ENCODE peak calls at places on chromosomes 12 and 14, in five cellular contexts. T, Z, U, M and I are unnamed samples.

GRCh38 chr12:25529738-25530137 is 23.3 kb downstream of the LMNTD1 start:
- DNase-seq in M (no peak), U (peak; percentile 68), Z (no peak), T (no peak), I (no peak)

GRCh38 chr14:50037837-50038236 is 78.5 kb downstream of the VCPKMT start:
- DNase-seq in M (no peak), U (no peak), Z (no peak), T (no peak), I (no peak)

GRCh38 chr12:104414581-104415305 is 42.0 kb upstream of the CHST11 start:
- DNase-seq in U (no peak), M (no peak), Z (no peak), T (peak; percentile 21), I (no peak)

GRCh38 chr14:95327558-95328374 is 8.1 kb upstream of the CLMN start:
- DNase-seq in M (no peak), Z (no peak), T (no peak), U (no peak), I (no peak)

GRCh38 chr14:104101651-104102281 is 16.3 kb downstream of the ASPG start:
- DNase-seq in U (no peak), M (no peak), Z (no peak), T (no peak), I (no peak)

GRCh38 chr14:26276757-26277156 is 321.1 kb downstream of the NOVA1 start:
- DNase-seq in M (no peak), T (peak; percentile 73), U (no peak), Z (peak; percentile 13), I (no peak)

GRCh38 chr12:63909746-63910145 is 65.2 kb downstream of the SRGAP1 start:
- DNase-seq in U (no peak), M (no peak), T (no peak), Z (no peak), I (no peak)

GRCh38 chr14:78074546-78074945 is 95.6 kb upstream of the NRXN3 start:
- DNase-seq in U (no peak), M (no peak), T (no peak), Z (no peak), I (no peak)

GRCh38 chr12:101727098-101727497 is 12.2 kb downstream of the SYCP3 start:
- DNase-seq in U (peak; percentile 13), Z (no peak), M (no peak), T (no peak), I (no peak)

GRCh38 chr12:103268831-103269514 is 226.8 kb downstream of the C12orf42 start:
- DNase-seq in U (no peak), Z (no peak), M (no peak), T (no peak), I (no peak)

GRCh38 chr14:63470877-63471565 is 72.2 kb downstream of the PPP2R5E start:
- DNase-seq in U (peak; percentile 91), T (no peak), Z (peak; percentile 79), M (no peak), I (no peak)

GRCh38 chr12:57153420-57153997 is 6.1 kb upstream of the LRP1-AS start:
- DNase-seq in U (no peak), Z (no peak), M (no peak), T (no peak), I (no peak)

GRCh38 chr12:76764856-76765255 is 941 bp downstream of the ZDHHC17 start:
- DNase-seq in M (no peak), U (peak; percentile 28), T (peak; percentile 5), Z (no peak), I (no peak)

GRCh38 chr12:124107299-124107698 is 134.3 kb downstream of the ZNF664 start:
- DNase-seq in Z (no peak), M (no peak), U (no peak), T (no peak), I (no peak)

GRCh38 chr14:84442481-84442880 is 1087.5 kb upstream of the FLRT2 start:
- DNase-seq in U (no peak), T (no peak), Z (no peak), M (no peak), I (no peak)

GRCh38 chr14:59265808-59266207 is 77.3 kb downstream of the DAAM1 start:
- DNase-seq in U (no peak), M (no peak), Z (no peak), T (no peak), I (no peak)

GRCh38 chr12:4450551-4451112 is 5.0 kb upstream of the FGF6 start:
- DNase-seq in U (no peak), Z (no peak), T (peak; percentile 64), M (no peak), I (no peak)

GRCh38 chr12:58395470-58395869 is 454.1 kb downstream of the ATP23 start:
- DNase-seq in Z (no peak), T (no peak), M (no peak), U (peak; percentile 65), I (no peak)

GRCh38 chr14:21093769-21094681 is 4.4 kb downstream of the ZNF219 start:
- DNase-seq in T (peak; percentile 98), Z (no peak), M (no peak), U (no peak), I (no peak)

GRCh38 chr12:113427882-113428281 is 5.7 kb downstream of the SDSL start:
- DNase-seq in M (no peak), Z (no peak), T (no peak), U (no peak), I (no peak)

GRCh38 chr12:62900686-62901272 is 34.2 kb downstream of the PPM1H start:
- DNase-seq in U (no peak), M (no peak), T (no peak), Z (no peak), I (no peak)

GRCh38 chr12:29146201-29146600 is 2.9 kb upstream of the FAR2 start:
- DNase-seq in T (peak; percentile 8), U (no peak), Z (no peak), M (no peak), I (no peak)

GRCh38 chr12:29152223-29152868 is 3.3 kb downstream of the FAR2 start:
- DNase-seq in Z (no peak), T (no peak), U (no peak), M (no peak), I (no peak)

GRCh38 chr12:29148065-29148957 is 767 bp upstream of the FAR2 start:
- DNase-seq in M (no peak), Z (peak; percentile 5), U (no peak), T (peak; percentile 13), I (peak; percentile 31)

GRCh38 chr12:29149691-29150382 is 759 bp downstream of the FAR2 start:
- DNase-seq in U (no peak), T (peak; percentile 14), M (no peak), Z (no peak), I (no peak)

DNA sequence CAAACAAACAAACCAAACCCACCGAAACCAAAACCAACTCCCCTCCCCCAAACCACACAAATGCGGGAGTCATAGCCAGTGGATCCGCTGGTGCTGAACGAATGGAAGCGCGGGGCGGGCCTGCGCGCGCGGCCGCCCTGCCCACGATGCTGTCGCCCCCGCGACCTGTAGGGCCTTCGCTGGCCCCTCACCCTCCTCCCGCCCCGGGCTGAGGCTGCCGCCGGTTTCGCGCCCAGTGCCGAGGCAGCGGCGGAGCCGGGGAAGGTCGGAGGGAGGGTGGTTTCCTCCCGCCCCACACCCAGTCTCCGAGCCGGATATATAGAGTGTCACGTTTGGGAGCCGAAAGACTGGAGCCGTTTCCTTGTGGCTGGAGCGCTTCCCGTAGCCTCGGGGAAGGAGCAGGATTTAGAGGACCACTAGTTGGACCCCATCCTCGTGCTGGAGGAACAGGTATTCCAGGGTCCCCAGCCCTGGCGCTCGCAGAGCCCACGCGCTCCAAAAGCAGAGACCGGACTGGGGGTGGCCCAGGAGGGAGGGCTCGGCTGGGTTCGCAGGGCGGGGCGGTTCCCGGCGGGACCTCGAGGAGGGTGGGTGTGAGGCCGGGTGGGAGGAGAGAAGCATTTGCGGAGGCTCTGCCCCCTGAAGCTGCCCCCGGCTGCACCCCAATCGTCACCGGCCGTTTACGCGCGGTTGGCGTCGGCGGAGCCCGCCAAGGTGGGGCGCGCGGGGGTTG is at the start of gene FAR2:
- DNase-seq in Z (peak; percentile 3), T (peak; percentile 66), U (no peak), M (no peak), I (peak; percentile 43)
- H3K27ac ChIP-seq in Z (peak within 1 kb of the TSS; percentile 40), T (no peak within 1 kb of the TSS), U (peak within 1 kb of the TSS; percentile 4), M (no peak within 1 kb of the TSS), I (peak within 1 kb of the TSS; percentile 82)

DNA sequence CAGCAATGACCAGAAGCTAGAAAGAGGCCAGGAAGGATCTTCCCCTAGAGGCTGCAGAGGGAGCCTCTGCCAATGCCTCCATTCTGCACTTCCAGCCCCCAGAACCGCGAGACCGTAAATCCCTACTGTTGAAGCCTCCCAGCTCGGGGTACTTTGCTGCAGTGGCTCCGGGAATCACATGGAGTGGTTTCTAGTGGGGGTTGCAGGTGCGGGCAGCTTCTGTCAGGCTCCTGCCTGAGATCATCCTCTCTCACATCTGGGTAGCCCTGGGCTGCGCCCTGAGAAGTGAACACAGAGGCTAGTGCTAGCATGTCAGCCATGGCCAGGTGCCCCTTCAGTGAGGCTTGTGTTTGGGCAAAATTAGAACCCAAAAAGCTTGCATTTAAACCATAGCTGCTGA is 67.3 kb downstream of the TSPAN9 start:
- DNase-seq in M (no peak), Z (no peak), U (no peak), T (no peak), I (no peak)
- H3K4me1 ChIP-seq in M (no peaks in the 10 kb centered on the region), Z (no peaks in the 10 kb centered on the region), U (peaks cover 5% of the 10 kb centered on the region), T (no peaks in the 10 kb centered on the region), I (no peaks in the 10 kb centered on the region)

GRCh38 chr12:106342397-106343212 is 14.9 kb upstream of the POLR3B start:
- DNase-seq in U (peak; percentile 75), T (no peak), M (peak; percentile 37), Z (peak; percentile 44), I (peak; percentile 68)

GRCh38 chr12:106345739-106346138 is 11.8 kb upstream of the POLR3B start:
- DNase-seq in U (peak; percentile 40), T (peak; percentile 72), Z (peak; percentile 87), M (no peak), I (peak; percentile 44)

GRCh38 chr12:106348411-106348810 is 9.1 kb upstream of the POLR3B start:
- DNase-seq in Z (no peak), M (no peak), U (no peak), T (no peak), I (no peak)

GRCh38 chr12:106341086-106341879 is 16.3 kb upstream of the POLR3B start:
- DNase-seq in M (no peak), U (peak; percentile 19), Z (no peak), T (no peak), I (no peak)

DNA sequence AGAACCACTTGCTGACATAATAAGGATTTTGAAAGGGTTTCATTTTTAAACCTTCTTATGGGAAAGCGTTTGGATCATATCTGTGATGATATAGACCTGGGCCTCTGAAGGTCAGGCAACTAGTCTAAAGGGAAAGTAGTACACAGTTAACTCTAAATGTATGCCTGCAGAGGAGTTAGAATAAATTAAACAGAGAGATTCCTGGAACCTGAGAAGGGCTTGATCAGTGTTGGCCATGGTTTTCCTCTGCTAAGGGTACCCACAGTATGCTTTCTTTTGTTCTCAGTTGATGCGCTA is 14.4 kb upstream of the POLR3B start:
- DNase-seq in M (no peak), Z (no peak), T (no peak), U (no peak), I (no peak)
- H3K27ac ChIP-seq in M (no peak overlapping the region), Z (peak overlapping the region; percentile 23), T (no peak overlapping the region), U (no peak overlapping the region), I (peak overlapping the region; percentile 75)

GRCh38 chr12:51973560-51973959 is 22.1 kb downstream of the ACVR1B start:
- DNase-seq in Z (no peak), T (no peak), M (no peak), U (peak; percentile 50), I (no peak)

GRCh38 chr12:51970904-51971646 is 19.6 kb downstream of the ACVR1B start:
- DNase-seq in M (no peak), Z (peak; percentile 55), U (peak; percentile 80), T (peak; percentile 65), I (no peak)

GRCh38 chr12:51972424-51972812 is 20.9 kb downstream of the ACVR1B start:
- DNase-seq in T (no peak), U (no peak), Z (no peak), M (no peak), I (no peak)

GRCh38 chr12:51972849-51973273 is 21.4 kb downstream of the ACVR1B start:
- DNase-seq in M (no peak), T (no peak), U (peak; percentile 73), Z (no peak), I (peak; percentile 68)

GRCh38 chr12:51971679-51972423 is 20.4 kb downstream of the ACVR1B start:
- DNase-seq in T (no peak), M (no peak), Z (no peak), U (no peak), I (no peak)
- H3K4me1 ChIP-seq in T (peaks cover 15% of the 10 kb centered on the region), M (peaks cover 61% of the 10 kb centered on the region), Z (peaks cover 56% of the 10 kb centered on the region), U (peaks cover 37% of the 10 kb centered on the region), I (peaks cover 45% of the 10 kb centered on the region)